ENCODE peak calls at places on chromosome 9, in four cellular contexts. One of them, this sample, is unnamed.

GRCh38 chr9:16262467-16263261 is 607.8 kb downstream of the BNC2 start:
- DNase-seq in stimulated activated naive CD8-positive, alpha-beta T cell treated with anti-CD3 and anti-CD28 coated beads, Interleukin-15, amount 100 ng/mL, for 72 hours: no peak
- DNase-seq in activated CD4-positive, alpha-beta T cell treated with anti-CD3 and anti-CD28 coated beads, Interleukin-2, amount 10 ng/mL, durations not matched to agents 7 days and 5 days: no peak
- DNase-seq in stimulated activated CD8-positive, alpha-beta memory T cell treated with anti-CD3 and anti-CD28 coated beads, Interleukin-2, amount 100 ng/mL, for 1 hour: no peak
- DNase-seq in this sample: no peak

GRCh38 chr9:124350485-124351263 is 64.6 kb downstream of the PSMB7 start:
- DNase-seq in stimulated activated naive CD8-positive, alpha-beta T cell treated with anti-CD3 and anti-CD28 coated beads, Interleukin-15, amount 100 ng/mL, for 72 hours: no peak
- DNase-seq in activated CD4-positive, alpha-beta T cell treated with anti-CD3 and anti-CD28 coated beads, Interleukin-2, amount 10 ng/mL, durations not matched to agents 7 days and 5 days: no peak
- DNase-seq in stimulated activated CD8-positive, alpha-beta memory T cell treated with anti-CD3 and anti-CD28 coated beads, Interleukin-2, amount 100 ng/mL, for 1 hour: no peak
- DNase-seq in this sample: no peak

GRCh38 chr9:137053944-137054931 is at the start of gene ENTPD2:
- DNase-seq in stimulated activated naive CD8-positive, alpha-beta T cell treated with anti-CD3 and anti-CD28 coated beads, Interleukin-15, amount 100 ng/mL, for 72 hours: peak; percentile 32
- DNase-seq in activated CD4-positive, alpha-beta T cell treated with anti-CD3 and anti-CD28 coated beads, Interleukin-2, amount 10 ng/mL, durations not matched to agents 7 days and 5 days: peak; percentile 33
- DNase-seq in stimulated activated CD8-positive, alpha-beta memory T cell treated with anti-CD3 and anti-CD28 coated beads, Interleukin-2, amount 100 ng/mL, for 1 hour: no peak
- DNase-seq in this sample: no peak

GRCh38 chr9:87570000-87570834 is 72.5 kb downstream of the DAPK1 start:
- DNase-seq in stimulated activated naive CD8-positive, alpha-beta T cell treated with anti-CD3 and anti-CD28 coated beads, Interleukin-15, amount 100 ng/mL, for 72 hours: no peak
- DNase-seq in activated CD4-positive, alpha-beta T cell treated with anti-CD3 and anti-CD28 coated beads, Interleukin-2, amount 10 ng/mL, durations not matched to agents 7 days and 5 days: no peak
- DNase-seq in stimulated activated CD8-positive, alpha-beta memory T cell treated with anti-CD3 and anti-CD28 coated beads, Interleukin-2, amount 100 ng/mL, for 1 hour: no peak
- DNase-seq in this sample: no peak

GRCh38 chr9:87113892-87114291 is 166.6 kb upstream of the GAS1 start:
- DNase-seq in stimulated activated naive CD8-positive, alpha-beta T cell treated with anti-CD3 and anti-CD28 coated beads, Interleukin-15, amount 100 ng/mL, for 72 hours: no peak
- DNase-seq in activated CD4-positive, alpha-beta T cell treated with anti-CD3 and anti-CD28 coated beads, Interleukin-2, amount 10 ng/mL, durations not matched to agents 7 days and 5 days: no peak
- DNase-seq in stimulated activated CD8-positive, alpha-beta memory T cell treated with anti-CD3 and anti-CD28 coated beads, Interleukin-2, amount 100 ng/mL, for 1 hour: no peak
- DNase-seq in this sample: no peak

GRCh38 chr9:133711428-133712220 is 26.5 kb downstream of the SARDH start:
- DNase-seq in stimulated activated naive CD8-positive, alpha-beta T cell treated with anti-CD3 and anti-CD28 coated beads, Interleukin-15, amount 100 ng/mL, for 72 hours: no peak
- DNase-seq in activated CD4-positive, alpha-beta T cell treated with anti-CD3 and anti-CD28 coated beads, Interleukin-2, amount 10 ng/mL, durations not matched to agents 7 days and 5 days: no peak
- DNase-seq in stimulated activated CD8-positive, alpha-beta memory T cell treated with anti-CD3 and anti-CD28 coated beads, Interleukin-2, amount 100 ng/mL, for 1 hour: no peak
- DNase-seq in this sample: no peak

GRCh38 chr9:127185931-127186781 is 63.7 kb upstream of the ANGPTL2 start:
- DNase-seq in stimulated activated naive CD8-positive, alpha-beta T cell treated with anti-CD3 and anti-CD28 coated beads, Interleukin-15, amount 100 ng/mL, for 72 hours: no peak
- DNase-seq in activated CD4-positive, alpha-beta T cell treated with anti-CD3 and anti-CD28 coated beads, Interleukin-2, amount 10 ng/mL, durations not matched to agents 7 days and 5 days: no peak
- DNase-seq in stimulated activated CD8-positive, alpha-beta memory T cell treated with anti-CD3 and anti-CD28 coated beads, Interleukin-2, amount 100 ng/mL, for 1 hour: no peak
- DNase-seq in this sample: peak; percentile 52

GRCh38 chr9:27491164-27491563 is 32.9 kb upstream of the IFNK start:
- DNase-seq in stimulated activated naive CD8-positive, alpha-beta T cell treated with anti-CD3 and anti-CD28 coated beads, Interleukin-15, amount 100 ng/mL, for 72 hours: no peak
- DNase-seq in activated CD4-positive, alpha-beta T cell treated with anti-CD3 and anti-CD28 coated beads, Interleukin-2, amount 10 ng/mL, durations not matched to agents 7 days and 5 days: no peak
- DNase-seq in stimulated activated CD8-positive, alpha-beta memory T cell treated with anti-CD3 and anti-CD28 coated beads, Interleukin-2, amount 100 ng/mL, for 1 hour: no peak
- DNase-seq in this sample: no peak

GRCh38 chr9:133681658-133682306 is 45.6 kb downstream of the DBH start:
- DNase-seq in stimulated activated naive CD8-positive, alpha-beta T cell treated with anti-CD3 and anti-CD28 coated beads, Interleukin-15, amount 100 ng/mL, for 72 hours: no peak
- DNase-seq in activated CD4-positive, alpha-beta T cell treated with anti-CD3 and anti-CD28 coated beads, Interleukin-2, amount 10 ng/mL, durations not matched to agents 7 days and 5 days: no peak
- DNase-seq in stimulated activated CD8-positive, alpha-beta memory T cell treated with anti-CD3 and anti-CD28 coated beads, Interleukin-2, amount 100 ng/mL, for 1 hour: no peak
- DNase-seq in this sample: no peak

GRCh38 chr9:137312852-137313325 is 10.8 kb upstream of the NRARP start:
- DNase-seq in stimulated activated naive CD8-positive, alpha-beta T cell treated with anti-CD3 and anti-CD28 coated beads, Interleukin-15, amount 100 ng/mL, for 72 hours: no peak
- DNase-seq in activated CD4-positive, alpha-beta T cell treated with anti-CD3 and anti-CD28 coated beads, Interleukin-2, amount 10 ng/mL, durations not matched to agents 7 days and 5 days: no peak
- DNase-seq in stimulated activated CD8-positive, alpha-beta memory T cell treated with anti-CD3 and anti-CD28 coated beads, Interleukin-2, amount 100 ng/mL, for 1 hour: no peak
- DNase-seq in this sample: no peak

GRCh38 chr9:133713211-133713959 is 24.8 kb downstream of the SARDH start:
- DNase-seq in stimulated activated naive CD8-positive, alpha-beta T cell treated with anti-CD3 and anti-CD28 coated beads, Interleukin-15, amount 100 ng/mL, for 72 hours: no peak
- DNase-seq in activated CD4-positive, alpha-beta T cell treated with anti-CD3 and anti-CD28 coated beads, Interleukin-2, amount 10 ng/mL, durations not matched to agents 7 days and 5 days: no peak
- DNase-seq in stimulated activated CD8-positive, alpha-beta memory T cell treated with anti-CD3 and anti-CD28 coated beads, Interleukin-2, amount 100 ng/mL, for 1 hour: no peak
- DNase-seq in this sample: no peak

GRCh38 chr9:121860744-121861143 is 209.3 kb downstream of the DAB2IP start:
- DNase-seq in stimulated activated naive CD8-positive, alpha-beta T cell treated with anti-CD3 and anti-CD28 coated beads, Interleukin-15, amount 100 ng/mL, for 72 hours: no peak
- DNase-seq in activated CD4-positive, alpha-beta T cell treated with anti-CD3 and anti-CD28 coated beads, Interleukin-2, amount 10 ng/mL, durations not matched to agents 7 days and 5 days: no peak
- DNase-seq in stimulated activated CD8-positive, alpha-beta memory T cell treated with anti-CD3 and anti-CD28 coated beads, Interleukin-2, amount 100 ng/mL, for 1 hour: no peak
- DNase-seq in this sample: no peak

GRCh38 chr9:126472931-126473330 is 140.8 kb upstream of the LMX1B start:
- DNase-seq in stimulated activated naive CD8-positive, alpha-beta T cell treated with anti-CD3 and anti-CD28 coated beads, Interleukin-15, amount 100 ng/mL, for 72 hours: no peak
- DNase-seq in activated CD4-positive, alpha-beta T cell treated with anti-CD3 and anti-CD28 coated beads, Interleukin-2, amount 10 ng/mL, durations not matched to agents 7 days and 5 days: no peak
- DNase-seq in stimulated activated CD8-positive, alpha-beta memory T cell treated with anti-CD3 and anti-CD28 coated beads, Interleukin-2, amount 100 ng/mL, for 1 hour: no peak
- DNase-seq in this sample: no peak

GRCh38 chr9:9174358-9174757 is 1374.8 kb upstream of the DMAC1 start:
- DNase-seq in stimulated activated naive CD8-positive, alpha-beta T cell treated with anti-CD3 and anti-CD28 coated beads, Interleukin-15, amount 100 ng/mL, for 72 hours: no peak
- DNase-seq in activated CD4-positive, alpha-beta T cell treated with anti-CD3 and anti-CD28 coated beads, Interleukin-2, amount 10 ng/mL, durations not matched to agents 7 days and 5 days: no peak
- DNase-seq in stimulated activated CD8-positive, alpha-beta memory T cell treated with anti-CD3 and anti-CD28 coated beads, Interleukin-2, amount 100 ng/mL, for 1 hour: no peak
- DNase-seq in this sample: no peak

GRCh38 chr9:93874242-93874641 is 80.9 kb downstream of the BARX1 start:
- DNase-seq in stimulated activated naive CD8-positive, alpha-beta T cell treated with anti-CD3 and anti-CD28 coated beads, Interleukin-15, amount 100 ng/mL, for 72 hours: no peak
- DNase-seq in activated CD4-positive, alpha-beta T cell treated with anti-CD3 and anti-CD28 coated beads, Interleukin-2, amount 10 ng/mL, durations not matched to agents 7 days and 5 days: no peak
- DNase-seq in stimulated activated CD8-positive, alpha-beta memory T cell treated with anti-CD3 and anti-CD28 coated beads, Interleukin-2, amount 100 ng/mL, for 1 hour: no peak
- DNase-seq in this sample: no peak

GRCh38 chr9:17509698-17510097 is 69.2 kb upstream of the SH3GL2 start:
- DNase-seq in stimulated activated naive CD8-positive, alpha-beta T cell treated with anti-CD3 and anti-CD28 coated beads, Interleukin-15, amount 100 ng/mL, for 72 hours: no peak
- DNase-seq in activated CD4-positive, alpha-beta T cell treated with anti-CD3 and anti-CD28 coated beads, Interleukin-2, amount 10 ng/mL, durations not matched to agents 7 days and 5 days: no peak
- DNase-seq in stimulated activated CD8-positive, alpha-beta memory T cell treated with anti-CD3 and anti-CD28 coated beads, Interleukin-2, amount 100 ng/mL, for 1 hour: no peak
- DNase-seq in this sample: no peak

GRCh38 chr9:91162784-91163440 is 198.8 kb downstream of the AUH start:
- DNase-seq in stimulated activated naive CD8-positive, alpha-beta T cell treated with anti-CD3 and anti-CD28 coated beads, Interleukin-15, amount 100 ng/mL, for 72 hours: peak; percentile 57
- DNase-seq in activated CD4-positive, alpha-beta T cell treated with anti-CD3 and anti-CD28 coated beads, Interleukin-2, amount 10 ng/mL, durations not matched to agents 7 days and 5 days: peak; percentile 61
- DNase-seq in stimulated activated CD8-positive, alpha-beta memory T cell treated with anti-CD3 and anti-CD28 coated beads, Interleukin-2, amount 100 ng/mL, for 1 hour: no peak
- DNase-seq in this sample: peak; percentile 27

GRCh38 chr9:99921875-99922710 is 15.6 kb downstream of the STX17 start:
- DNase-seq in stimulated activated naive CD8-positive, alpha-beta T cell treated with anti-CD3 and anti-CD28 coated beads, Interleukin-15, amount 100 ng/mL, for 72 hours: no peak
- DNase-seq in activated CD4-positive, alpha-beta T cell treated with anti-CD3 and anti-CD28 coated beads, Interleukin-2, amount 10 ng/mL, durations not matched to agents 7 days and 5 days: no peak
- DNase-seq in stimulated activated CD8-positive, alpha-beta memory T cell treated with anti-CD3 and anti-CD28 coated beads, Interleukin-2, amount 100 ng/mL, for 1 hour: no peak
- DNase-seq in this sample: no peak

GRCh38 chr9:95634581-95634980 is 117.8 kb upstream of the PTCH1 start:
- DNase-seq in stimulated activated naive CD8-positive, alpha-beta T cell treated with anti-CD3 and anti-CD28 coated beads, Interleukin-15, amount 100 ng/mL, for 72 hours: no peak
- DNase-seq in activated CD4-positive, alpha-beta T cell treated with anti-CD3 and anti-CD28 coated beads, Interleukin-2, amount 10 ng/mL, durations not matched to agents 7 days and 5 days: no peak
- DNase-seq in stimulated activated CD8-positive, alpha-beta memory T cell treated with anti-CD3 and anti-CD28 coated beads, Interleukin-2, amount 100 ng/mL, for 1 hour: no peak
- DNase-seq in this sample: no peak

GRCh38 chr9:121172726-121173487 is 28.8 kb downstream of the RAB14 start:
- DNase-seq in stimulated activated naive CD8-positive, alpha-beta T cell treated with anti-CD3 and anti-CD28 coated beads, Interleukin-15, amount 100 ng/mL, for 72 hours: no peak
- DNase-seq in activated CD4-positive, alpha-beta T cell treated with anti-CD3 and anti-CD28 coated beads, Interleukin-2, amount 10 ng/mL, durations not matched to agents 7 days and 5 days: no peak
- DNase-seq in stimulated activated CD8-positive, alpha-beta memory T cell treated with anti-CD3 and anti-CD28 coated beads, Interleukin-2, amount 100 ng/mL, for 1 hour: no peak
- DNase-seq in this sample: no peak

GRCh38 chr9:109802491-109802890 is 22.5 kb downstream of the PALM2AKAP2 start:
- DNase-seq in stimulated activated naive CD8-positive, alpha-beta T cell treated with anti-CD3 and anti-CD28 coated beads, Interleukin-15, amount 100 ng/mL, for 72 hours: no peak
- DNase-seq in activated CD4-positive, alpha-beta T cell treated with anti-CD3 and anti-CD28 coated beads, Interleukin-2, amount 10 ng/mL, durations not matched to agents 7 days and 5 days: no peak
- DNase-seq in stimulated activated CD8-positive, alpha-beta memory T cell treated with anti-CD3 and anti-CD28 coated beads, Interleukin-2, amount 100 ng/mL, for 1 hour: no peak
- DNase-seq in this sample: no peak

GRCh38 chr9:5425006-5425628 is 12.6 kb downstream of the PLGRKT start:
- DNase-seq in stimulated activated naive CD8-positive, alpha-beta T cell treated with anti-CD3 and anti-CD28 coated beads, Interleukin-15, amount 100 ng/mL, for 72 hours: no peak
- DNase-seq in activated CD4-positive, alpha-beta T cell treated with anti-CD3 and anti-CD28 coated beads, Interleukin-2, amount 10 ng/mL, durations not matched to agents 7 days and 5 days: peak; percentile 17
- DNase-seq in stimulated activated CD8-positive, alpha-beta memory T cell treated with anti-CD3 and anti-CD28 coated beads, Interleukin-2, amount 100 ng/mL, for 1 hour: no peak
- DNase-seq in this sample: no peak

GRCh38 chr9:126420148-126420547 is 93.5 kb downstream of the MVB12B start:
- DNase-seq in stimulated activated naive CD8-positive, alpha-beta T cell treated with anti-CD3 and anti-CD28 coated beads, Interleukin-15, amount 100 ng/mL, for 72 hours: no peak
- DNase-seq in activated CD4-positive, alpha-beta T cell treated with anti-CD3 and anti-CD28 coated beads, Interleukin-2, amount 10 ng/mL, durations not matched to agents 7 days and 5 days: no peak
- DNase-seq in stimulated activated CD8-positive, alpha-beta memory T cell treated with anti-CD3 and anti-CD28 coated beads, Interleukin-2, amount 100 ng/mL, for 1 hour: no peak
- DNase-seq in this sample: no peak

GRCh38 chr9:20319641-20320337 is 302.5 kb downstream of the MLLT3 start:
- DNase-seq in stimulated activated naive CD8-positive, alpha-beta T cell treated with anti-CD3 and anti-CD28 coated beads, Interleukin-15, amount 100 ng/mL, for 72 hours: peak; percentile 45
- DNase-seq in activated CD4-positive, alpha-beta T cell treated with anti-CD3 and anti-CD28 coated beads, Interleukin-2, amount 10 ng/mL, durations not matched to agents 7 days and 5 days: no peak
- DNase-seq in stimulated activated CD8-positive, alpha-beta memory T cell treated with anti-CD3 and anti-CD28 coated beads, Interleukin-2, amount 100 ng/mL, for 1 hour: no peak
- DNase-seq in this sample: no peak

GRCh38 chr9:125393426-125393825 is 131.8 kb downstream of the GAPVD1 start:
- DNase-seq in stimulated activated naive CD8-positive, alpha-beta T cell treated with anti-CD3 and anti-CD28 coated beads, Interleukin-15, amount 100 ng/mL, for 72 hours: no peak
- DNase-seq in activated CD4-positive, alpha-beta T cell treated with anti-CD3 and anti-CD28 coated beads, Interleukin-2, amount 10 ng/mL, durations not matched to agents 7 days and 5 days: no peak
- DNase-seq in stimulated activated CD8-positive, alpha-beta memory T cell treated with anti-CD3 and anti-CD28 coated beads, Interleukin-2, amount 100 ng/mL, for 1 hour: no peak
- DNase-seq in this sample: no peak